ENCODE peak calls at places on chromosomes 11 and 22, in six cellular contexts. E is WTC11, S is HEK293T, X is K562, H is HepG2, Q is HCT116. N is an unnamed sample.

GRCh38 chr11:12724301-12725046 is 50.3 kb downstream of the TEAD1 start:
- DNase-seq in E (peak), S (peak), X (peak), H (peak), Q (peak), N (peak)

GRCh38 chr11:76783901-76784813 is 1.0 kb downstream of the TSKU start:
- DNase-seq in E (peak), S (peak), X (peak), H (peak), Q (peak), N (peak)

GRCh38 chr11:15621565-15621964 is 506.8 kb downstream of the INSC start:
- DNase-seq in E (no peak), S (no peak), X (no peak), H (no peak), Q (no peak), N (no peak)

GRCh38 chr11:7449196-7449840 is 36.0 kb upstream of the OLFML1 start:
- DNase-seq in E (no peak), S (no peak), X (no peak), H (no peak), Q (no peak), N (no peak)

GRCh38 chr11:15745266-15745665 is 611.1 kb downstream of the SOX6 start:
- DNase-seq in E (no peak), S (no peak), X (no peak), H (no peak), Q (no peak), N (no peak)

GRCh38 chr11:9675691-9676090 is 11.8 kb downstream of the SWAP70 start:
- DNase-seq in E (peak), S (no peak), X (no peak), H (no peak), Q (no peak), N (no peak)

GRCh38 chr22:19490628-19491230 is 11.0 kb downstream of the CDC45 start:
- DNase-seq in E (no peak), S (no peak), X (no peak), H (no peak), Q (no peak), N (no peak)

GRCh38 chr11:71342116-71342515 is 89.7 kb upstream of the SHANK2 start:
- DNase-seq in E (no peak), S (no peak), X (no peak), H (no peak), Q (no peak), N (no peak)

GRCh38 chr11:33630936-33631748 is 69.5 kb downstream of the C11orf91 start:
- DNase-seq in E (no peak), S (no peak), X (no peak), H (no peak), Q (no peak), N (no peak)

GRCh38 chr11:2097998-2098690 is 41.0 kb downstream of the IGF2 start:
- DNase-seq in E (no peak), S (no peak), X (no peak), H (no peak), Q (no peak), N (no peak)

GRCh38 chr22:49999063-49999900 is 13.3 kb downstream of the IL17REL start:
- DNase-seq in E (peak), S (peak), X (peak), H (no peak), Q (no peak), N (no peak)

GRCh38 chr11:7892751-7893356 is 38.2 kb downstream of the OR10A6 start:
- DNase-seq in E (no peak), S (peak), X (peak), H (peak), Q (peak), N (no peak)

GRCh38 chr22:32634424-32634981 is 159.9 kb downstream of the FBXO7 start:
- DNase-seq in E (no peak), S (no peak), X (no peak), H (no peak), Q (no peak), N (no peak)

GRCh38 chr11:1336836-1337646 is 27.6 kb upstream of the TOLLIP start:
- DNase-seq in E (peak), S (no peak), X (no peak), H (no peak), Q (no peak), N (peak)

GRCh38 chr11:62004473-62004872 is 37.0 kb upstream of the FTH1 start:
- DNase-seq in E (no peak), S (no peak), X (no peak), H (no peak), Q (no peak), N (no peak)

GRCh38 chr11:65111537-65112225 is at the start of gene TM7SF2:
- DNase-seq in E (peak), S (peak), X (peak), H (peak), Q (peak), N (peak)

GRCh38 chr11:9943346-9944110 is 279.7 kb downstream of the SWAP70 start:
- DNase-seq in E (no peak), S (no peak), X (no peak), H (peak), Q (no peak), N (no peak)

GRCh38 chr11:1507381-1508140 is 21.0 kb upstream of the MOB2 start:
- DNase-seq in E (no peak), S (no peak), X (no peak), H (no peak), Q (no peak), N (no peak)

GRCh38 chr22:31346733-31347250 is 646 bp upstream of the PATZ1 start:
- DNase-seq in E (no peak), S (peak), X (peak), H (peak), Q (no peak), N (no peak)

GRCh38 chr11:68455485-68455884 is 5.1 kb upstream of the PPP6R3 start:
- DNase-seq in E (no peak), S (no peak), X (no peak), H (no peak), Q (no peak), N (no peak)

GRCh38 chr11:104319396-104319795 is 155.4 kb upstream of the PDGFD start:
- DNase-seq in E (no peak), S (no peak), X (no peak), H (no peak), Q (no peak), N (no peak)

GRCh38 chr11:67278939-67279588 is 10.0 kb upstream of the ANKRD13D start:
- DNase-seq in E (no peak), S (no peak), X (no peak), H (no peak), Q (no peak), N (no peak)
- TF ChIP-seq SP1 in E (no peak), S (no peak), X (no peak), H (no peak), Q (no peak), N (no peak)

DNA sequence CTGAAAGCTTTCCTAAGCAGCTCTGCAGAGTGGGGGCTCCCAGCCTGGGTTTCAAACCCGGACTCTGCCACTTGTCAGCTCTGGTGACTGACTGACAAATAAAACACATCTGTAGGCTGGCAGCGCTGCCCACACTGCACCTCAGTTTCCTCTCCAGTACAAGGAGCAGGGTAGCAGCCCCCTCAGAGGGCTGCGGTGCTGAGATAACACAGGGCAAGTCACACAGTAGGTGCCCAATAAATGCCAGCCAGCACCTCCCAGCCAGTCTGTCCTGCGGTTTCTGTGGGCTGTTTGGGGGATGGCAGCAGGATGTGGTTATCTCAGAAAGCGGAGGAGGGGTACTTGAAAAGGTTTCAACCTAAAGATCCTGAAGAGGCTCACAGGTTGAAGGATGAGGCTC is 1.5 kb downstream of the SYT12 start:
- DNase-seq in E (no peak), S (no peak), X (no peak), H (no peak), Q (no peak), N (no peak)
- TF ChIP-seq SP1 in E (no peak), S (no peak), X (no peak), H (no peak), Q (no peak), N (no peak)

GRCh38 chr22:38837414-38837813 is 6.4 kb downstream of the NPTXR start:
- DNase-seq in E (no peak), S (no peak), X (no peak), H (no peak), Q (no peak), N (no peak)
- TF ChIP-seq SP1 in E (no peak), S (no peak), X (no peak), H (no peak), Q (no peak), N (no peak)

DNA sequence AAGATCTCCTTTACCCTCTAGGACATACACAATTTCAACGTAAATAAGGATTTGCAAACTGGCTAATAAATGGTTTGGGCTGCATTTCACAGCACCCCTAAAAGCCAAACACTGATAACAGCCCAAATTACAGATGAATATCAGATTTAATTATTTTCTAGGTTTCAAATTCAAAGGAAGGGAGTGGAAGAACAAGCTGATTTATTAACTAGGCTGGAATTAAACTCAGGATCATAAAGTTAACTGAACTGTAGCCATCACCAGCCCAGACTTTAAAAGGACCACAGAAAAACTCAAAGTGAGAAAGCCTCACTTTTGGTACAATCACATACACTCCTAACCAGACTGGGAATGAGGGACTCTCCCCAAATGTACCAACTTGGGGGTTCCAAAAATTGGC is 43.7 kb downstream of the SYTL2 start:
- DNase-seq in E (no peak), S (no peak), X (no peak), H (no peak), Q (no peak), N (no peak)
- TF ChIP-seq SP1 in E (no peak), S (no peak), X (no peak), H (no peak), Q (no peak), N (no peak)

GRCh38 chr22:24432059-24432853 is 4.9 kb downstream of the ADORA2A start:
- DNase-seq in E (no peak), S (no peak), X (peak), H (no peak), Q (no peak), N (no peak)
- TF ChIP-seq SP1 in E (no peak), S (no peak), X (no peak), H (no peak), Q (no peak), N (no peak)

DNA sequence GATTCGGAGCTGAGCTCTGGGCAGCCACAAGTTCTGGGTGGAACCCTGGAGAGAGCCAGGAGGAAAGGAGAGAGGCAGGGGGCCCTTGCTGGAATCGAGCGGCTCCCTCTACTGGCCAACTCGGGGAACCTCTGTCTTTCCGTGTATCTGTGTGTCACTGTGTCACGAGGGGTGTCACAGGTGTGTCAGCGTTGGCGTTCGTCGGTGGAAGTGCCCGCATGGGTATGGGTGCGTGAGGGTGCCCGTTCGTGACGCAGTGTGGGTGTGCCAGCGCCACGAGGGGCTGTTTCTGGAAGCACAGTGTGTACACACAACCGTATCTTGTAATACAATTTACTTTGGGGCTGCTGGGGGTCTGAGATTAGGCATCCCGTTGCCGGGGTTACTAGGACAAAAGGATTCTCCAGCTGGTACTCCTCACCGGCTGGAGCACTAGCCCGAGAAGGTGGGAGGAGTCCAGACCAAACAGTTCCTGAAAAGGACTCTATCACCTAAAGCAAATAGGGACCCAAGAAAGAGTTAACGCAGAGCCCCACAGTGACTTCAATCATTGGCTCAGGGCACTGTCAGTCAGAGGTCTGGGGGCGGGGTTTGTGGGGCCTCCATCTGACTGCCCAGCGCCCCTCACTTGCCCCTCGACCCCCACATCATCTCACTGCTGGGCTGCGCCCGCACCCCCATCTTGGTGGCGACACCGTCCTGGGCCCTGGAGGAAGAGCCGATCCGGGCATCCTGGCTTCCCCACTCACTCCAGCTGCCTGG is 2.6 kb upstream of the BCL9L start:
- DNase-seq in E (peak), S (peak), X (peak), H (peak), Q (peak), N (no peak)
- TF ChIP-seq SP1 in E (no peak), S (no peak), X (peak), H (no peak), Q (no peak), N (peak)

DNA sequence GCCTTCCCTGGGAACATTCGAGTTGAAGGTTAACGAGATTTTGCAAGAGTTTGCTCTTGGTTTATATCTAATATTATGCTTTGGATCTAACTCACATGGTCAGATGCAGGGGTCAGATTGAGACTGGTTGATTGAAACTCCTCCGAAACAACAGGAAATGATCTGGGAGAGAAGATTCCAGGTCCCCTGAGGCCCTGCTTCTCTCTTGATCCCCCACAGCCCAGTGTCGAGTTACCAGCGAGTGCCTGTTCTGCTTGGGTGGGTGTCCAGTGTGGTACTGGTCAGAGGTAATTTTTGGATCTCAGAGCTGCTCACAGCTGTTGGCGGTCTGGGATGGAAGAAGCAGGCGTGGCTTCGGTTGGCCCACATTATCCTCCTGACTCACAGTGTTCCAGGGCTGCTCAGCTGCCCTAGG is 9.2 kb downstream of the FBLN1 start:
- DNase-seq in E (no peak), S (no peak), X (no peak), H (no peak), Q (no peak), N (no peak)
- TF ChIP-seq SP1 in E (no peak), S (no peak), X (no peak), H (no peak), Q (no peak), N (no peak)

DNA sequence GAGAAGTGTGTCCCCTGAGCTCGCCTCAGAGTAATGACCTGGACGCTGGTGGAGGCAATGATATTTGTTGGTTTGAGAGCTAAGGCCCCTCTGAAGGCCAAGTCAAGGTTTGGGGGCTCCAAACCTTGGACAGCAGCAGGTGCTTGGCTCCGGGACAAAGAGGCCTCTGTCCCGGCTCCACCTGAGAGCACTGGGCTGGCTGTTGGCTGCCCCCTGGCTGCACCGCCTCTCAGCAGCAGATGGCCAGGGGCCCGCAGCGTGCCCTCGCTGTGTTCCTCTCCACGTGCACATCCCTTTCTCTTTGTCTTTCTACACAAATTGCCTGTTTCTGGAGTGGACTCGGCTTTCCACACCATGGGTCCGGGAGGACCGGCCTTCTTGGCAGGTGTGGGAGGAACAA is 301.3 kb downstream of the NTM start:
- DNase-seq in E (peak), S (no peak), X (no peak), H (no peak), Q (no peak), N (peak)
- TF ChIP-seq SP1 in E (no peak), S (no peak), X (no peak), H (no peak), Q (no peak), N (no peak)

GRCh38 chr11:106091480-106092123 is 14.1 kb downstream of the AASDHPPT start:
- DNase-seq in E (no peak), S (no peak), X (no peak), H (no peak), Q (no peak), N (no peak)
- TF ChIP-seq SP1 in E (no peak), S (no peak), X (no peak), H (no peak), Q (no peak), N (no peak)

N was measured in H1.